ENCODE peak calls at places on chromosomes 7 and 10, in four cellular contexts. One of them, this sample, is unnamed. For H3K36me3, the result is how much of the 10 kb centered on the place peaks cover.

GRCh38 chr10:96299383-96299782 is 4.9 kb upstream of the DNTT start:
- DNase-seq in IMR-90: no peak
- DNase-seq in ascending aorta: no peak
- DNase-seq in HCT116: no peak
- DNase-seq in this sample: no peak

GRCh38 chr7:136245327-136246004 is 268.3 kb upstream of the MTPN start:
- DNase-seq in ascending aorta: no peak
- DNase-seq in IMR-90: no peak
- DNase-seq in HCT116: no peak
- DNase-seq in this sample: no peak

GRCh38 chr10:13661261-13661660 is 74.5 kb downstream of the PRPF18 start:
- DNase-seq in HCT116: no peak
- DNase-seq in ascending aorta: no peak
- DNase-seq in IMR-90: no peak
- DNase-seq in this sample: no peak

GRCh38 chr7:55775051-55775420 is 87.5 kb downstream of the SEPTIN14 start:
- DNase-seq in IMR-90: no peak
- DNase-seq in ascending aorta: no peak
- DNase-seq in HCT116: no peak
- DNase-seq in this sample: no peak

GRCh38 chr7:130144632-130145171 is 60.5 kb downstream of the TMEM209 start:
- DNase-seq in ascending aorta: no peak
- DNase-seq in IMR-90: peak
- DNase-seq in HCT116: peak
- DNase-seq in this sample: no peak

GRCh38 chr7:75928600-75928939 is 13.6 kb downstream of the POR start:
- DNase-seq in HCT116: no peak
- DNase-seq in IMR-90: no peak
- DNase-seq in ascending aorta: no peak
- DNase-seq in this sample: no peak

GRCh38 chr7:46754135-46754730 is 827.7 kb downstream of the TNS3 start:
- DNase-seq in ascending aorta: no peak
- DNase-seq in HCT116: peak
- DNase-seq in IMR-90: peak
- DNase-seq in this sample: no peak

GRCh38 chr10:95445223-95445836 is 115.8 kb downstream of the SORBS1 start:
- DNase-seq in IMR-90: peak
- DNase-seq in ascending aorta: peak
- DNase-seq in HCT116: peak
- DNase-seq in this sample: no peak

GRCh38 chr10:79404231-79404609 is 41.2 kb downstream of the ZCCHC24 start:
- DNase-seq in IMR-90: peak
- DNase-seq in ascending aorta: no peak
- DNase-seq in HCT116: no peak
- DNase-seq in this sample: no peak

GRCh38 chr7:9200666-9201065 is 767.3 kb downstream of the NXPH1 start:
- DNase-seq in HCT116: no peak
- DNase-seq in IMR-90: no peak
- DNase-seq in ascending aorta: no peak
- DNase-seq in this sample: no peak

GRCh38 chr10:87659571-87660483 is at the start of gene PAPSS2:
- DNase-seq in IMR-90: peak
- DNase-seq in ascending aorta: no peak
- DNase-seq in HCT116: no peak
- DNase-seq in this sample: no peak

GRCh38 chr7:1473864-1474512 is 14.7 kb upstream of the MICALL2 start:
- DNase-seq in IMR-90: peak
- DNase-seq in HCT116: peak
- DNase-seq in ascending aorta: peak
- DNase-seq in this sample: no peak
- H3K36me3 ChIP-seq in IMR-90: half or more
- H3K36me3 ChIP-seq in HCT116: under half
- H3K36me3 ChIP-seq in ascending aorta: half or more
- H3K36me3 ChIP-seq in this sample: under half

GRCh38 chr10:68957654-68958053 is 1.7 kb downstream of the DDX21 start:
- DNase-seq in ascending aorta: no peak
- DNase-seq in HCT116: no peak
- DNase-seq in IMR-90: no peak
- DNase-seq in this sample: no peak

GRCh38 chr10:68959695-68960524 is 3.9 kb downstream of the DDX21 start:
- DNase-seq in IMR-90: no peak
- DNase-seq in ascending aorta: no peak
- DNase-seq in HCT116: no peak
- DNase-seq in this sample: no peak

GRCh38 chr10:68957284-68957615 is 1.3 kb downstream of the DDX21 start:
- DNase-seq in IMR-90: no peak
- DNase-seq in ascending aorta: no peak
- DNase-seq in HCT116: no peak
- DNase-seq in this sample: no peak

DNA sequence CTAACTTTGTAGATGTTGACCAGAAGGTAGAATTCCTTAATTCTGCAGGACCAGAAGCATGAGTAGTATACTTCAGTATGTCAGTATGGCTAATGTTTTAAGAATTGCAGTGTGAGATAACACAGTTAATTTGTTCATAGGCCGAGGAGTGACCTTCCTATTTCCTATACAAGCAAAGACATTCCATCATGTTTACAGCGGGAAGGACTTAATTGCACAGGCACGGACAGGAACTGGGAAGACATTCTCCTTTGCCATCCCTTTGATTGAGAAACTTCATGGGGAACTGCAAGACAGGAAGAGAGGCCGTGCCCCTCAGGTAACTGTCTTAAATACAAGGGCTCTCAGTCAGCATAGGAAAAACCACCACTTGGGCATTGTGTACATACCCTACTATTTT is 7.2 kb downstream of the DDX21 start:
- DNase-seq in ascending aorta: no peak
- DNase-seq in HCT116: no peak
- DNase-seq in IMR-90: no peak
- DNase-seq in this sample: no peak
- H3K36me3 ChIP-seq in ascending aorta: half or more
- H3K36me3 ChIP-seq in HCT116: half or more
- H3K36me3 ChIP-seq in IMR-90: under half
- H3K36me3 ChIP-seq in this sample: under half

GRCh38 chr7:2151801-2152612 is 80.7 kb downstream of the MAD1L1 start:
- DNase-seq in ascending aorta: no peak
- DNase-seq in IMR-90: no peak
- DNase-seq in HCT116: no peak
- DNase-seq in this sample: no peak
- H3K36me3 ChIP-seq in ascending aorta: under half
- H3K36me3 ChIP-seq in IMR-90: under half
- H3K36me3 ChIP-seq in HCT116: under half
- H3K36me3 ChIP-seq in this sample: under half

DNA sequence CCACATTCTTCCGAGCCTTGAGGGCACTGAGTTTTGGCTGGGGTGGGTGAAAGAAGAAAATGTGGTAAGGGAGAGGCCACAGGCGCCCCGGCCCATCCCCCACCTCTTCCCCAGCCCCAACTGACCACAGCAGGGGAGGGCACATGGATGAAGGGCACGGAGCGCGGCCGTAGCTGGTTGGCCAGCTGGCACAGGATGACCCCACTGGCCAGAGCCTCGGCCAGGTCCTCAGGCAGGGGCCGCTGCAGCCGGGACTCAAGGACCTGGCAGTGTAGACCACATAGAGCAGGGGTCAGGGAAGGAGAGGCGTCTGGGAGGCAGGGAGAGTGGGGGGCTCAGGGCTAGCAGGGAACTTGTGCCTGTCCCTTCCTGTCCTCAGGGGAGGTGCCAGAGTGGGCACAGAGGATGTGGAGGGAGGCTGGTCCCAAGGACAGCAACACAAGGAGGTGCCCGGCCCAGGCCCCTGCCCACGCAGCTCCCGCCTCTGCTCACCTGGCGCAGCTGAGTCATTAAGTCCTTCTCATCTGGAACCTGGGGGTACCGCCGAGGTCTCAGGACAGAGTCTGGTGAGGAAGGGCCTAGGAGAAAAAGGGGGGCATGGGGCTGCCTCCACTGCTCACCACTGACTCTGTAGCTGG is 2.2 kb upstream of the SAP25 start:
- DNase-seq in IMR-90: no peak
- DNase-seq in HCT116: no peak
- DNase-seq in ascending aorta: no peak
- DNase-seq in this sample: no peak
- H3K36me3 ChIP-seq in IMR-90: half or more
- H3K36me3 ChIP-seq in HCT116: under half
- H3K36me3 ChIP-seq in ascending aorta: half or more
- H3K36me3 ChIP-seq in this sample: half or more

DNA sequence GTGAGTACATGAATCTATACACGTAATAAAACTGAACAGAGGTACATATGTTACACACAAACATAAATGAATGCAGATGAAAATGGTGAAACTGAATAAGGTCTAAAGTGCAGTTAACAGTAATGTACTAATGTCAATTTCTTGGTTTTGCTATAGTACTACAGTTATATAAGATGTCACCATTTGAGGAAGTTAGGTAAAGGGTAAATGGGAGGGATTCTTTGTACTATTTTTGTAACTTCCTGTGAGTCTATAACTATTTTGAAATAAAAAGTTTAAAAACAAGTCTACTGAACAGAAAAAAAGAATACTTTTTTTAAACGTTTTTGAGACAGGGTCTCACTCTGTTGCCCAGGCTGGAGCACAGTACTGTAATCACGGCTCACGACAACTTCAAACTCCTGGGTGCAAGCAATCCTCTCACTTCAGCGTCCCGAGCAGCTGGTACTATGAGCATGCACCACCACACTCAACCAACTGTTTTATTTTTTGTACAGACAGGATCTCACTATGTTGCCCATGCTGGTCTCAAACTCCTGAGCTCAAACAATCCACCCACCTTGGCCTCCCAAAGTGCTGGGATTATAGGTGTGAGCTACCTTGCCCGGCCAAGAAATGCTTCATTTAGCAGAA is 71.5 kb downstream of the WAPL start:
- DNase-seq in ascending aorta: no peak
- DNase-seq in IMR-90: no peak
- DNase-seq in HCT116: no peak
- DNase-seq in this sample: no peak
- H3K36me3 ChIP-seq in ascending aorta: half or more
- H3K36me3 ChIP-seq in IMR-90: under half
- H3K36me3 ChIP-seq in HCT116: under half
- H3K36me3 ChIP-seq in this sample: half or more

GRCh38 chr10:124409696-124410095 is 9.0 kb downstream of the OAT start:
- DNase-seq in IMR-90: no peak
- DNase-seq in HCT116: no peak
- DNase-seq in ascending aorta: no peak
- DNase-seq in this sample: no peak
- H3K36me3 ChIP-seq in IMR-90: under half
- H3K36me3 ChIP-seq in HCT116: under half
- H3K36me3 ChIP-seq in ascending aorta: half or more
- H3K36me3 ChIP-seq in this sample: half or more

GRCh38 chr10:11298116-11298515 is 280.4 kb downstream of the CELF2 start:
- DNase-seq in ascending aorta: no peak
- DNase-seq in IMR-90: no peak
- DNase-seq in HCT116: no peak
- DNase-seq in this sample: peak
- H3K36me3 ChIP-seq in ascending aorta: under half
- H3K36me3 ChIP-seq in IMR-90: under half
- H3K36me3 ChIP-seq in HCT116: under half
- H3K36me3 ChIP-seq in this sample: under half